ENCODE peak calls at places on chromosomes 13 and 19, in six cellular contexts. Z, G, P, J, H and R are unnamed samples.

GRCh38 chr19:38596057-38596981 is 21.4 kb downstream of the MAP4K1 start:
- DNase-seq in J (peak), Z (no peak), G (no peak), H (no peak), P (no peak), R (no peak)

GRCh38 chr13:73952683-73953082 is 181.5 kb downstream of the KLF12 start:
- DNase-seq in G (peak), P (no peak), H (no peak), J (no peak), Z (no peak), R (no peak)

GRCh38 chr13:113561417-113562084 is 23.0 kb upstream of the TFDP1 start:
- DNase-seq in P (no peak), G (no peak), J (no peak), Z (no peak), H (no peak), R (no peak)

GRCh38 chr19:54149021-54149812 is 10.3 kb downstream of the LENG1 start:
- DNase-seq in G (no peak), P (no peak), Z (no peak), H (no peak), J (no peak), R (no peak)

GRCh38 chr19:8610041-8610927 is at the start of gene ADAMTS10:
- DNase-seq in Z (no peak), J (peak), P (peak), G (peak), H (peak), R (no peak)

GRCh38 chr13:77751513-77752456 is 54.3 kb downstream of the SLAIN1 start:
- DNase-seq in H (no peak), J (peak), Z (no peak), G (peak), P (peak), R (peak)

GRCh38 chr19:19553670-19554069 is 15.6 kb downstream of the CILP2 start:
- DNase-seq in J (no peak), H (no peak), P (no peak), Z (no peak), G (no peak), R (no peak)

GRCh38 chr13:111211789-111212516 is 96.8 kb downstream of the ARHGEF7 start:
- DNase-seq in H (no peak), Z (no peak), G (peak), J (peak), P (no peak), R (no peak)

GRCh38 chr19:7507884-7508283 is 8.0 kb upstream of the ZNF358 start:
- DNase-seq in H (peak), J (no peak), Z (peak), P (no peak), G (peak), R (peak)

GRCh38 chr13:47299316-47299715 is 402.5 kb upstream of the HTR2A start:
- DNase-seq in H (no peak), J (no peak), Z (no peak), G (peak), P (no peak), R (no peak)

GRCh38 chr13:107348931-107349330 is 781.0 kb upstream of the ARGLU1 start:
- DNase-seq in G (peak), J (no peak), P (no peak), Z (no peak), H (no peak), R (no peak)

GRCh38 chr13:77919351-77920294 is 992 bp upstream of the EDNRB start:
- DNase-seq in Z (peak), P (no peak), H (peak), G (peak), J (peak), R (peak)

GRCh38 chr13:20482275-20482761 is 43.3 kb downstream of the CRYL1 start:
- DNase-seq in G (no peak), H (no peak), J (no peak), P (no peak), Z (peak), R (no peak)

GRCh38 chr13:98450495-98451167 is 126.3 kb downstream of the STK24 start:
- DNase-seq in J (peak), P (no peak), G (peak), Z (no peak), H (no peak), R (no peak)

GRCh38 chr19:57655443-57655842 is 13.3 kb upstream of the ZSCAN4 start:
- DNase-seq in Z (no peak), H (no peak), J (no peak), P (no peak), G (no peak), R (no peak)

GRCh38 chr19:57656346-57656745 is 12.4 kb upstream of the ZSCAN4 start:
- DNase-seq in P (no peak), H (no peak), Z (no peak), G (no peak), J (no peak), R (no peak)

GRCh38 chr19:57648336-57649003 is 15.5 kb downstream of the ZNF211 start:
- DNase-seq in J (no peak), P (no peak), H (no peak), G (no peak), Z (no peak), R (no peak)

GRCh38 chr19:57653689-57654088 is 15.0 kb upstream of the ZSCAN4 start:
- DNase-seq in P (no peak), G (no peak), J (no peak), H (no peak), Z (no peak), R (no peak)

GRCh38 chr19:57651654-57651996 is 17.1 kb upstream of the ZSCAN4 start:
- DNase-seq in H (no peak), P (no peak), Z (no peak), G (no peak), J (no peak), R (no peak)
- TF ChIP-seq CTCF in H (no peak), P (no peak), Z (no peak), G (no peak), J (no peak), R (no peak)

DNA sequence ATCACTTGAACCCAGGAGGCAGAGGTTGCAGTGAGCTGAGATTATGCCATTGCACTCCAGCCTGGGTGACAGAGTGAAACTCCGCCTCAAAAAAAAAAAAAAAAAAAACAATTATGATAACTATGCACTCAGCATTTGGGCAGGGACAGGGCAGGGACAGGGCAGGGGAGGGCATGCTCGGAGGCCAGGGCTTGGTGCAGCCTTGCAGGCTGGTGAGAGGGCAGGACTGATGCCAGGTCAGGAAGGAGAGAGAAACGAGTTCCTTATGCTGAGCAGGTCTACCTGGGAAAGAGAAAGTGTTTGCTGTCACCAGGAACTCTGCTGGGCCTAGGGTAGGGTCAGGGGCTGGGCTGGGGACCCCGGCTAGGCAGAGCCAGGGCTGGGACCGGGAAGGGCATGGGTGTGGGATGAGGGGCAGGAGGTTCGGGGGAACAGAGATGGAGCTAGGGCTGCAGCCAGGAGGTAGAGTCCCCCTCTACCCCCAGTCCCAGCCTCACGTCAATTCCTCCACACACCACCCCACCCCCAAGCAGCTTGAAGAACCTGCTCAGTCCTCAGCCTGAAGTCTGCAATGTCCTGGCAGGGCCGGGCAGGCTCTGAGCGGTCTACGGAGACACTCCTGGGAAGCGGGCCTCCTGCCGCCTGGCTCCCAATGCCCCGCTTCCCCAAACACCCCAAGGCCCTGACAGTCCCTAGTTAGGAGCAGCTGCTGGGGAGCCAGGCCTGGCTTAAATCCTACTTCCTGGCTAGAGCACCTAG is 2.8 kb downstream of the FXYD3 start:
- DNase-seq in P (no peak), J (no peak), G (no peak), Z (no peak), H (no peak), R (no peak)
- H3K4me3 ChIP-seq in P (no peak), J (no peak), G (no peak), Z (no peak), H (no peak), R (no peak)

GRCh38 chr13:26719356-26719945 is 41.1 kb downstream of the GPR12 start:
- DNase-seq in G (no peak), P (no peak), J (no peak), H (no peak), Z (no peak), R (no peak)
- TF ChIP-seq CTCF in G (no peak), P (no peak), J (peak), H (no peak), Z (no peak), R (no peak)

GRCh38 chr13:57311009-57311586 is 144.1 kb downstream of the PRR20E start:
- DNase-seq in P (no peak), G (no peak), H (no peak), J (no peak), Z (no peak), R (no peak)
- H3K4me3 ChIP-seq in P (no peak), G (no peak), H (no peak), J (no peak), Z (no peak), R (no peak)

GRCh38 chr19:12793290-12794195 is 2.3 kb downstream of the JUNB start:
- DNase-seq in P (peak), J (peak), G (peak), Z (peak), H (peak), R (peak)
- TF ChIP-seq CTCF in P (no peak), J (no peak), G (no peak), Z (no peak), H (no peak), R (no peak)

GRCh38 chr13:45007225-45007624 is 17.9 kb downstream of the GPALPP1 start:
- DNase-seq in G (no peak), H (no peak), P (no peak), J (no peak), Z (no peak), R (no peak)
- H3K4me3 ChIP-seq in G (no peak), H (no peak), P (no peak), J (no peak), Z (no peak), R (no peak)

DNA sequence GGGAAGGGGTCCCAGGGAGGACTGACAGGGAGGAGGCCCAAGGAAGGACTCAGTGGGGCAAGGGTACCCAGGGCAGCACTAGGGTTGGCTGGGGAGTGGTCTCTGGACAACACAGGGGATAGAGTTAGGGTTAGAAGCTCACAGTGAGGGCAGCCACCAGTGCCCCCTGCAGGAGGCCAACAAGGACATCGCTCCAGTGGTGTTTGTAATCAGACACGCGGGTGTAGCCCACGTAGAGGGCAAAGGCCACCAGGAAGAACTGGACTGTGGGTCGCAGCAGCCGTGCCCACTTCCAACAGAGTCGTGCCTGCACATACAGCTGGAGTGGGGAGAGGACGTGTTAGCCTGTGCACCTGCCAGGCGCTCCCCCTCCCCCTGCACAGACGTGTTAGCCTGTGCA is 9.2 kb downstream of the PLPP2 start:
- DNase-seq in J (no peak), P (no peak), G (no peak), Z (no peak), H (no peak), R (no peak)
- TF ChIP-seq CTCF in J (no peak), P (no peak), G (no peak), Z (no peak), H (no peak), R (no peak)

DNA sequence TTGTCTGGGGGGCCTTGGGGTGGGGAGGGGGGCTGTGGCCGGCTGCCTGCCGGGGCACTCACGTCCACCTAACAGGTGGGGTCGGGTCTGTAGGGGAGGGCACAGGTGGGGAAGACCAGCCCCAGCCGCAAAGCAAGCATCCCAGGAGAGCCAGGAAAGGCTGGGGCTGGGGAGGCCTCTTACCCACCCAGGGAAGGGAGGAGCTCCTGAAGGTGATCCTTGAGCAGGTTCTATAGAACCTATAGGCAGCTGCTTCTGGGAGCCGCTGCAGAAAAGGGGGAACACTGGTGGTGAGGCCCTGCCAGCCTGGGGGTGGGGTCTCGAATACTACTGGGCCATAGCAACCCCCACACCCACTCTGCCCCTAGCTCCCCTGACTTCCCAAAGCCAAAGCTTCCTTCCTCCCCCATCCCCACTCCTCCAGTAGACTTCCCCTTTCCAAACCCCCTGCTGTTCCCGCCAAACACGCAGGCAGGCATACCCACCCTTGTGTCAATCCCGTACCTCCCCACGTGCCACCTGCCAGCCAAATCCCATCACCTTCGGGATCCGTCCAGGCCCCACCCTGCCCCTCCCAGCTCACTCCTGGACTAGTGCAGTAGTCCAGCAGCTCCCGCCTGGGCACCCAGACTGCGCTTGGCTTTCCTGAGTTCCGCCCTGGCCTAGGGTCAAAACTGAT is 5.6 kb downstream of the KLF16 start:
- DNase-seq in J (no peak), P (no peak), G (no peak), Z (no peak), H (no peak), R (no peak)
- H3K4me3 ChIP-seq in J (peak), P (no peak), G (no peak), Z (peak), H (peak), R (peak)

GRCh38 chr19:35044317-35045117 is 3.0 kb downstream of the HPN start:
- DNase-seq in H (peak), P (peak), Z (peak), J (peak), G (peak), R (peak)

GRCh38 chr19:35046461-35046860 is 4.9 kb downstream of the HPN start:
- DNase-seq in J (no peak), G (no peak), H (no peak), P (no peak), Z (no peak), R (no peak)

GRCh38 chr19:35043906-35044305 is 2.4 kb downstream of the HPN start:
- DNase-seq in J (no peak), P (no peak), G (no peak), H (no peak), Z (no peak), R (no peak)

GRCh38 chr19:35042954-35043604 is 1.6 kb downstream of the HPN start:
- DNase-seq in P (no peak), G (no peak), H (no peak), J (no peak), Z (no peak), R (no peak)

DNA sequence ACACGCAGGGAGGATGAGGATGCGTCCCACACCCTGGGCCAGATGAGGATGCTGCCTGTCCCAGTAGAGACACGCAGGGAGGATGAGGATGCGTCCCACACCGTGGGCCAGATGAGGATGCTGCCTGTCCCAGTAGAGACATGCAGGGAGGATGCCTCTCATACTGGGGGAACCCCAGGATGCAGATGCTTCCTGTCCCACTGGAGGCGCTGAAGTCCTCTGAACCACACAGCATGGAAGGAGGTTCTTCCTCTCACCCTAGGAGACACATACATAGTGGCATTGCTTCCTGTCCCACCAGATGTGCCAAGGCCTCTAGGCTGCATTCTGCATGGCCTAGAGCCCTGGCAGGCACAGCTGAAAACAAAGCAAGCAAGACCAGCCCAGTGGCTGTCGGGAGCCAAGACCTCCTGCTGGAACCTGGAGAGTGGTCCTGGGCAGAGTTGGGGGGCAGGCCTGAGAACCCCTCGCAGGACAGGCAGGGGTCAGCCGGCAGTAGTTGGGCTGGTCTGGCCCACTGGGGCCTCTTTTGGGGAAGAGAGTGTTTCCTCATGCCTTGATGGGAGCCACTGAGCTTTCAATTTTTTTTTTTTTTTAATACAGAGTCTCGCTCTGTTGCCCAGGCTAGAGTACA is 4.3 kb downstream of the HPN start:
- DNase-seq in Z (no peak), G (no peak), H (no peak), P (no peak), J (no peak), R (peak)
- TF ChIP-seq CTCF in Z (no peak), G (peak), H (peak), P (peak), J (peak), R (peak)